ENCODE peak calls at places on chromosome 16, in six cellular contexts. One of them, this sample, is unnamed.

GRCh38 chr16:21284414-21284813 is 6.3 kb upstream of the CRYM start:
- DNase-seq in HAP-1: no peak
- DNase-seq in mucosa of gallbladder: no peak
- DNase-seq in Calu3: no peak
- DNase-seq in fibroblast of lung: no peak
- DNase-seq in fibroblast of villous mesenchyme: no peak
- DNase-seq in this sample: no peak

GRCh38 chr16:77822656-77823055 is 34.3 kb downstream of the VAT1L start:
- DNase-seq in HAP-1: no peak
- DNase-seq in mucosa of gallbladder: no peak
- DNase-seq in Calu3: no peak
- DNase-seq in fibroblast of lung: no peak
- DNase-seq in fibroblast of villous mesenchyme: no peak
- DNase-seq in this sample: no peak

GRCh38 chr16:4680673-4681470 is 12.5 kb upstream of the NUDT16L1 start:
- DNase-seq in HAP-1: no peak
- DNase-seq in mucosa of gallbladder: no peak
- DNase-seq in Calu3: no peak
- DNase-seq in fibroblast of lung: no peak
- DNase-seq in fibroblast of villous mesenchyme: no peak
- DNase-seq in this sample: no peak

GRCh38 chr16:57159447-57159846 is 26.4 kb downstream of the PSME3IP1 start:
- DNase-seq in HAP-1: no peak
- DNase-seq in mucosa of gallbladder: no peak
- DNase-seq in Calu3: no peak
- DNase-seq in fibroblast of lung: no peak
- DNase-seq in fibroblast of villous mesenchyme: no peak
- DNase-seq in this sample: no peak

GRCh38 chr16:10944249-10945064 is at the start of gene CLEC16A:
- DNase-seq in HAP-1: peak
- DNase-seq in mucosa of gallbladder: peak
- DNase-seq in Calu3: peak
- DNase-seq in fibroblast of lung: peak
- DNase-seq in fibroblast of villous mesenchyme: peak
- DNase-seq in this sample: peak

GRCh38 chr16:10866196-10866976 is 10.6 kb upstream of the CIITA start:
- DNase-seq in HAP-1: no peak
- DNase-seq in mucosa of gallbladder: no peak
- DNase-seq in Calu3: no peak
- DNase-seq in fibroblast of lung: peak
- DNase-seq in fibroblast of villous mesenchyme: no peak
- DNase-seq in this sample: no peak

GRCh38 chr16:1580256-1580655 is 31.6 kb downstream of the IFT140 start:
- DNase-seq in HAP-1: no peak
- DNase-seq in mucosa of gallbladder: no peak
- DNase-seq in Calu3: no peak
- DNase-seq in fibroblast of lung: no peak
- DNase-seq in fibroblast of villous mesenchyme: no peak
- DNase-seq in this sample: no peak

GRCh38 chr16:1610841-1611653 is 825 bp downstream of the IFT140 start:
- DNase-seq in HAP-1: no peak
- DNase-seq in mucosa of gallbladder: no peak
- DNase-seq in Calu3: peak
- DNase-seq in fibroblast of lung: peak
- DNase-seq in fibroblast of villous mesenchyme: peak
- DNase-seq in this sample: peak

GRCh38 chr16:71360378-71360777 is 1.9 kb downstream of the CALB2 start:
- DNase-seq in HAP-1: no peak
- DNase-seq in mucosa of gallbladder: peak
- DNase-seq in Calu3: peak
- DNase-seq in fibroblast of lung: peak
- DNase-seq in fibroblast of villous mesenchyme: peak
- DNase-seq in this sample: peak

GRCh38 chr16:75496546-75496945 is 1.3 kb upstream of the CHST6 start:
- DNase-seq in HAP-1: no peak
- DNase-seq in mucosa of gallbladder: no peak
- DNase-seq in Calu3: no peak
- DNase-seq in fibroblast of lung: peak
- DNase-seq in fibroblast of villous mesenchyme: no peak
- DNase-seq in this sample: no peak

GRCh38 chr16:66560107-66560506 is 6.1 kb upstream of the CMTM1 start:
- DNase-seq in HAP-1: no peak
- DNase-seq in mucosa of gallbladder: no peak
- DNase-seq in Calu3: no peak
- DNase-seq in fibroblast of lung: no peak
- DNase-seq in fibroblast of villous mesenchyme: no peak
- DNase-seq in this sample: no peak

GRCh38 chr16:11155284-11155806 is 100.7 kb downstream of the SOCS1 start:
- DNase-seq in HAP-1: no peak
- DNase-seq in mucosa of gallbladder: no peak
- DNase-seq in Calu3: no peak
- DNase-seq in fibroblast of lung: peak
- DNase-seq in fibroblast of villous mesenchyme: peak
- DNase-seq in this sample: peak

GRCh38 chr16:85733839-85734170 is 17.1 kb downstream of the C16orf74 start:
- DNase-seq in HAP-1: peak
- DNase-seq in mucosa of gallbladder: no peak
- DNase-seq in Calu3: no peak
- DNase-seq in fibroblast of lung: no peak
- DNase-seq in fibroblast of villous mesenchyme: peak
- DNase-seq in this sample: no peak

GRCh38 chr16:1432388-1433262 is 1.7 kb downstream of the PERCC1 start:
- DNase-seq in HAP-1: no peak
- DNase-seq in mucosa of gallbladder: no peak
- DNase-seq in Calu3: no peak
- DNase-seq in fibroblast of lung: no peak
- DNase-seq in fibroblast of villous mesenchyme: no peak
- DNase-seq in this sample: no peak

GRCh38 chr16:84226026-84226425 is 13.8 kb downstream of the KCNG4 start:
- DNase-seq in HAP-1: no peak
- DNase-seq in mucosa of gallbladder: no peak
- DNase-seq in Calu3: no peak
- DNase-seq in fibroblast of lung: no peak
- DNase-seq in fibroblast of villous mesenchyme: no peak
- DNase-seq in this sample: no peak